ENCODE peak calls at places on chromosomes 6 and 20, in four cellular contexts. D is right lobe of liver, M is HCT116, C is IMR-90. K is an unnamed sample. For H3K9me3, the result is how much of the 10 kb centered on the place peaks cover.

GRCh38 chr6:43178150-43178549 is 3.8 kb upstream of the CUL9 start:
- DNase-seq in D (no peak), M (no peak), C (no peak), K (no peak)

GRCh38 chr20:35648836-35649235 is 15.9 kb downstream of the CPNE1 start:
- DNase-seq in D (peak), M (no peak), C (peak), K (no peak)

GRCh38 chr6:135488023-135488422 is 9.5 kb downstream of the AHI1 start:
- DNase-seq in D (no peak), M (no peak), C (peak), K (no peak)

GRCh38 chr6:154757352-154758095 is 24.3 kb downstream of the SCAF8 start:
- DNase-seq in D (no peak), M (no peak), C (no peak), K (no peak)

GRCh38 chr20:59777321-59777705 is 156.1 kb downstream of the SYCP2 start:
- DNase-seq in D (peak), M (no peak), C (no peak), K (peak)

GRCh38 chr20:63273635-63274380 is 1.2 kb downstream of the ARFGAP1 start:
- DNase-seq in D (no peak), M (no peak), C (peak), K (no peak)

GRCh38 chr20:32457476-32457986 is 99.4 kb downstream of the ASXL1 start:
- DNase-seq in D (no peak), M (no peak), C (peak), K (peak)

GRCh38 chr20:32234135-32234808 is 26.6 kb downstream of the POFUT1 start:
- DNase-seq in D (no peak), M (no peak), C (no peak), K (no peak)

GRCh38 chr6:54391577-54391976 is 83.3 kb downstream of the TINAG start:
- DNase-seq in D (no peak), M (no peak), C (no peak), K (no peak)

GRCh38 chr6:170393807-170394399 is 87.3 kb downstream of the FAM120B start:
- DNase-seq in D (no peak), M (no peak), C (peak), K (no peak)

GRCh38 chr20:19741914-19742313 is 16.1 kb upstream of the RIN2 start:
- DNase-seq in D (no peak), M (no peak), C (no peak), K (no peak)

GRCh38 chr6:106527979-106528378 is 101.3 kb downstream of the RTN4IP1 start:
- DNase-seq in D (no peak), M (peak), C (peak), K (no peak)

GRCh38 chr6:49676671-49677281 is 36.6 kb downstream of the CRISP2 start:
- DNase-seq in D (no peak), M (no peak), C (peak), K (no peak)

DNA sequence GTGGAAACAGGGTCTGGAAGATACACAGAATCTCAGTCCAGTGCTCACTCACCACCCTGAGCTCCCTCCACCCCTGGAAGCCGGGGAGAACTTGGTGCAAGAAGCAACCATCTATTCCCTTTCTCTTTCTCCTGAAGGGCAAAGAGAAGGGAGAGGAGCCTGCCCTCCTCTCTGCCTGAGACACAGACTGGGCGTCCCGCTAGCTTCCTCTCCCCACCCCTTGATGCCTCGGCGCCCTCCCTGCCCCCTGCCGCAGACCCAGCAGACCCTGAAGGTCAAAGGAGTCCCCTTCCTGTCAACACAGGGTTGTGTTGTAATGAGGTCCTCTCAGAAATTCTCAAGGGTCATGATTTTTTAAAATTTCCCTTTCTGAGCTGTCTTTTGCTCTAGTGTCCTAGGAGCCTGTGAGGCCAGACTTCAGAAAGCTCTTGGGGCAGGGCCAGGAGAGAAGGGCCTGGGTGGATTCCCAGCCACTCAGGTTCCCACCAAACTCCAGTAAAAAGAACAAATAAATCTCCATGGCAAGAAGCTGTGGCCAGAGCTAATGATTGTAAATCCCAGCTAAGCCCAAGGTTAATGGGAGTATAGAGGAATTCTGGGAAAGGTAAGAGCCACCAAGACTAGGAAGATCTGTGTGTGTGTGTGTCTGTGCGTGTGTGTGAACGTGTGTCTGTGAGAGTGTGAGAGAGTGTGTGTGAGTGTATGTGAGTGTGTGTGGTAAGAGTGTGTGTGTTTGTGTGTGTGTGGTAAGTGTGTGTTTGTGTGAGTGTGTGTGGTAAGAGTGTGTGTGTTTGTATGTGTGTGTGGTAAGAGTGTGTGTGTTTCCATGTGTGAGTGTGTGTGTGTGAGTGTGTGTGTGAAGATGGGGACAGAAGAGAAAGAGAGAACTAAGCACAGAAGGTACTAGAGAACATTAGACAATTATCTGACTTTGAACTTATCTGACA is 1.0 kb upstream of the JPH2 start:
- DNase-seq in D (no peak), M (no peak), C (peak), K (no peak)
- H3K4me3 ChIP-seq in D (no peak), M (peak), C (no peak), K (no peak)

DNA sequence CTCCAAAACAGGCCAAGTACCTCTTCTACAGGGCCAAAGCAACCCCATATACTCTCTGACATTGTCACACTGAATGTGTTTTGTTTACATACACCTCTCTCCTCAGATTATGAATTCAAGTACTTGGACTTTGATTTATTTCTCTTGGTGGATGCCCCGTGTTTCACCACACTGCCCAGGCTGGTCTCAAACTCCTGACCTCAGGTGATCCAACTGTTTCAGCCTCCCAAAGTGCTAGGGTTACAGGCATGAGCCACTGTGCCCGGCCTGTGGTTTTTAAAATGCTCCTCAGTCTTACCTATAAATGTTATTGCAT is 16.1 kb downstream of the CSNK2A1 start:
- DNase-seq in D (no peak), M (no peak), C (no peak), K (no peak)
- H3K9me3 ChIP-seq in D (under half), M (under half), C (under half), K (under half)

GRCh38 chr6:26202201-26202611 is 115.0 kb downstream of the HFE start:
- DNase-seq in D (no peak), M (no peak), C (no peak), K (no peak)

GRCh38 chr6:26205161-26205624 is 118.0 kb downstream of the HFE start:
- DNase-seq in D (peak), M (peak), C (peak), K (peak)

GRCh38 chr6:26205625-26206574 is 118.7 kb downstream of the HFE start:
- DNase-seq in D (no peak), M (peak), C (peak), K (no peak)

GRCh38 chr6:26202811-26203583 is 115.8 kb downstream of the HFE start:
- DNase-seq in D (no peak), M (no peak), C (no peak), K (no peak)

DNA sequence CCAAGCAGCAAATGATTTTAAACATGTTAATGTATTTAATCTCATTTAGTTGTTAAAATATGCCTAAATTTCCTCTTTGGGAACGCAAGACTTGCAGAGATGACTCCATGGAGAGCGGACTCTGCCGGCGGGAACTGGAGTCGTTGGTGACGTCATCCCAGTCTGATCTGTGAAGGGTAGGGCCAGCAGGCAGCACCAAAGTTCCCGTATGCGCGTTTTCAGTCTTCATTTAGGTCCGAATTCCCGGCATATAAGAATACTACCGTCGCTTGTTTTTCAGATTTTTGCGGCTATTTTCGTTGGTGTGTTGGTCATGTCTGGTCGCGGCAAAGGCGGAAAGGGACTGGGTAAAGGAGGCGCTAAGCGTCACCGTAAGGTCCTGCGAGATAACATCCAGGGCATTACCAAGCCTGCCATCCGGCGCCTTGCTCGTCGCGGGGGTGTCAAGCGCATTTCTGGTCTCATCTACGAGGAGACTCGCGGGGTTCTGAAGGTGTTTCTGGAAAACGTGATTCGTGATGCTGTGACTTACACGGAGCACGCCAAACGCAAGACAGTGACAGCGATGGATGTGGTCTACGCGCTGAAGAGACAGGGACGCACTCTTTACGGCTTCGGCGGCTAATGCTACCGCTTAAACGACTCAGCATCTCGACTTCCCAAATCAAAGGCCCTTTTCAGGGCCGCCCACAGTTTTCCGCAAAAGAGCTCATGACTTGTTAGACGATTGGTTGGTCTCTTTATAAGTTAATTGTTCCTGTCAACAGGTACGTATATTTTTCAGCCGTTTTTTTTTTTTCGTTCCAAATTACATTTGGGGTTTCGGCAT is 117.3 kb downstream of the HFE start:
- DNase-seq in D (peak), M (peak), C (peak), K (peak)
- TF ChIP-seq CTCF in D (peak), M (no peak), C (peak), K (peak)

DNA sequence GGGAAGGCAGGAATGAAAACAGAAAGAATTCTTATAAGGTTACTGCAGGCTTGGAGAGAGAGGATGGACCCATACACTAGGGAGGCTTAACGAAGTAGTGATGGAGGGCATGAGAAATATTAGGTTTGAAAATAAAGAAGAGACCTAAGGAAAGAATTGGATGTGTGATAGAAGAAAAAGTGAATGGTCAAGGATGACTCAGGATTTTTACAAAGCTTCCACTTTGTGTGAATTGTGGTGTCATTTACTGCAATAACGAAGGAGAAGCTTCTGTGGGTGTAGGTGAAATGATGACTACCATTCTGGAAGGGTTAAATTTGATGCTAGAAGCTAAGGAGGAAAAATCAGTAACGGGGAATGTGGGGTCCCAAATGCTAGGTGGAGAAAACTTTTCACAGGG is 191.2 kb downstream of the UTRN start:
- DNase-seq in D (no peak), M (no peak), C (no peak), K (no peak)
- H3K4me3 ChIP-seq in D (no peak), M (no peak), C (no peak), K (no peak)

K was measured in mucosa of descending colon.